ENCODE peak calls at places on chromosomes 5 and 9, in ten cellular contexts. One of them, this sample, is unnamed.
A peak's percentile ranks its signal among the peaks of the same experiment; 100 is the strongest.

GRCh38 chr9:113649054-113649453 is 185.5 kb downstream of the RGS3 start:
- DNase-seq in NCI-H1694 treated with DMSO at 0.1 percent for 48 hours: peak; percentile 45
- DNase-seq in activated effector memory CD4-positive, alpha-beta T cell treated with anti-CD3 and anti-CD28 coated beads, Interleukin-2, amount 50 U/mL, for 16 hours: peak; percentile 22
- DNase-seq in stimulated activated CD4-positive, alpha-beta T cell treated with anti-CD3 and anti-CD28 coated beads, TNF-alpha, amount 100 ng/mL, for 1 hour: no peak
- DNase-seq in RWPE1: no peak
- DNase-seq in left ventricle myocardium inferior: peak; percentile 78
- DNase-seq in upper lobe of left lung: peak; percentile 64
- DNase-seq in AG04449: no peak
- DNase-seq in AG08396: peak; percentile 41
- DNase-seq in WTC11: no peak
- DNase-seq in this sample: peak; percentile 87

GRCh38 chr5:160602744-160603143 is 181.1 kb downstream of the PTTG1 start:
- DNase-seq in NCI-H1694 treated with DMSO at 0.1 percent for 48 hours: no peak
- DNase-seq in AG08396: no peak
- DNase-seq in activated effector memory CD4-positive, alpha-beta T cell treated with anti-CD3 and anti-CD28 coated beads, Interleukin-2, amount 50 U/mL, for 16 hours: no peak
- DNase-seq in AG04449: no peak
- DNase-seq in WTC11: no peak
- DNase-seq in upper lobe of left lung: no peak
- DNase-seq in stimulated activated CD4-positive, alpha-beta T cell treated with anti-CD3 and anti-CD28 coated beads, TNF-alpha, amount 100 ng/mL, for 1 hour: no peak
- DNase-seq in RWPE1: no peak
- DNase-seq in left ventricle myocardium inferior: no peak
- DNase-seq in this sample: no peak

GRCh38 chr5:1975898-1976765 is 93.4 kb upstream of the IRX4 start:
- DNase-seq in WTC11: no peak
- DNase-seq in upper lobe of left lung: no peak
- DNase-seq in NCI-H1694 treated with DMSO at 0.1 percent for 48 hours: no peak
- DNase-seq in activated effector memory CD4-positive, alpha-beta T cell treated with anti-CD3 and anti-CD28 coated beads, Interleukin-2, amount 50 U/mL, for 16 hours: no peak
- DNase-seq in RWPE1: no peak
- DNase-seq in AG08396: no peak
- DNase-seq in left ventricle myocardium inferior: no peak
- DNase-seq in AG04449: no peak
- DNase-seq in stimulated activated CD4-positive, alpha-beta T cell treated with anti-CD3 and anti-CD28 coated beads, TNF-alpha, amount 100 ng/mL, for 1 hour: no peak
- DNase-seq in this sample: no peak

GRCh38 chr9:27851858-27852257 is 278.6 kb upstream of the C9orf72 start:
- DNase-seq in AG04449: no peak
- DNase-seq in upper lobe of left lung: no peak
- DNase-seq in stimulated activated CD4-positive, alpha-beta T cell treated with anti-CD3 and anti-CD28 coated beads, TNF-alpha, amount 100 ng/mL, for 1 hour: no peak
- DNase-seq in activated effector memory CD4-positive, alpha-beta T cell treated with anti-CD3 and anti-CD28 coated beads, Interleukin-2, amount 50 U/mL, for 16 hours: no peak
- DNase-seq in WTC11: no peak
- DNase-seq in left ventricle myocardium inferior: no peak
- DNase-seq in NCI-H1694 treated with DMSO at 0.1 percent for 48 hours: no peak
- DNase-seq in RWPE1: no peak
- DNase-seq in AG08396: no peak
- DNase-seq in this sample: no peak

GRCh38 chr9:12204512-12204911 is 488.7 kb upstream of the TYRP1 start:
- DNase-seq in stimulated activated CD4-positive, alpha-beta T cell treated with anti-CD3 and anti-CD28 coated beads, TNF-alpha, amount 100 ng/mL, for 1 hour: no peak
- DNase-seq in AG08396: no peak
- DNase-seq in AG04449: no peak
- DNase-seq in RWPE1: no peak
- DNase-seq in WTC11: no peak
- DNase-seq in activated effector memory CD4-positive, alpha-beta T cell treated with anti-CD3 and anti-CD28 coated beads, Interleukin-2, amount 50 U/mL, for 16 hours: no peak
- DNase-seq in left ventricle myocardium inferior: no peak
- DNase-seq in NCI-H1694 treated with DMSO at 0.1 percent for 48 hours: no peak
- DNase-seq in upper lobe of left lung: no peak
- DNase-seq in this sample: no peak

GRCh38 chr5:41637424-41637823 is 127.0 kb upstream of the PLCXD3 start:
- DNase-seq in NCI-H1694 treated with DMSO at 0.1 percent for 48 hours: no peak
- DNase-seq in upper lobe of left lung: no peak
- DNase-seq in stimulated activated CD4-positive, alpha-beta T cell treated with anti-CD3 and anti-CD28 coated beads, TNF-alpha, amount 100 ng/mL, for 1 hour: no peak
- DNase-seq in WTC11: peak; percentile 21
- DNase-seq in AG04449: no peak
- DNase-seq in left ventricle myocardium inferior: no peak
- DNase-seq in RWPE1: no peak
- DNase-seq in activated effector memory CD4-positive, alpha-beta T cell treated with anti-CD3 and anti-CD28 coated beads, Interleukin-2, amount 50 U/mL, for 16 hours: no peak
- DNase-seq in AG08396: no peak
- DNase-seq in this sample: no peak

GRCh38 chr5:176424181-176424580 is 7.8 kb upstream of the CLTB start:
- DNase-seq in AG08396: no peak
- DNase-seq in WTC11: no peak
- DNase-seq in activated effector memory CD4-positive, alpha-beta T cell treated with anti-CD3 and anti-CD28 coated beads, Interleukin-2, amount 50 U/mL, for 16 hours: no peak
- DNase-seq in AG04449: no peak
- DNase-seq in stimulated activated CD4-positive, alpha-beta T cell treated with anti-CD3 and anti-CD28 coated beads, TNF-alpha, amount 100 ng/mL, for 1 hour: no peak
- DNase-seq in NCI-H1694 treated with DMSO at 0.1 percent for 48 hours: no peak
- DNase-seq in left ventricle myocardium inferior: no peak
- DNase-seq in RWPE1: no peak
- DNase-seq in upper lobe of left lung: no peak
- DNase-seq in this sample: no peak

GRCh38 chr5:138336952-138337684 is 948 bp upstream of the FAM53C start:
- DNase-seq in AG04449: no peak
- DNase-seq in NCI-H1694 treated with DMSO at 0.1 percent for 48 hours: no peak
- DNase-seq in AG08396: peak; percentile 73
- DNase-seq in RWPE1: peak; percentile 93
- DNase-seq in activated effector memory CD4-positive, alpha-beta T cell treated with anti-CD3 and anti-CD28 coated beads, Interleukin-2, amount 50 U/mL, for 16 hours: no peak
- DNase-seq in WTC11: peak; percentile 77
- DNase-seq in stimulated activated CD4-positive, alpha-beta T cell treated with anti-CD3 and anti-CD28 coated beads, TNF-alpha, amount 100 ng/mL, for 1 hour: peak; percentile 27
- DNase-seq in left ventricle myocardium inferior: peak; percentile 80
- DNase-seq in upper lobe of left lung: no peak
- DNase-seq in this sample: peak; percentile 82

GRCh38 chr5:136686192-136686872 is 321.0 kb upstream of the TRPC7 start:
- DNase-seq in AG04449: no peak
- DNase-seq in WTC11: peak; percentile 27
- DNase-seq in RWPE1: peak; percentile 10
- DNase-seq in activated effector memory CD4-positive, alpha-beta T cell treated with anti-CD3 and anti-CD28 coated beads, Interleukin-2, amount 50 U/mL, for 16 hours: no peak
- DNase-seq in left ventricle myocardium inferior: no peak
- DNase-seq in upper lobe of left lung: no peak
- DNase-seq in NCI-H1694 treated with DMSO at 0.1 percent for 48 hours: no peak
- DNase-seq in AG08396: no peak
- DNase-seq in stimulated activated CD4-positive, alpha-beta T cell treated with anti-CD3 and anti-CD28 coated beads, TNF-alpha, amount 100 ng/mL, for 1 hour: no peak
- DNase-seq in this sample: peak; percentile 37

GRCh38 chr9:536597-537511 is 304.6 kb upstream of the DMRT1 start:
- DNase-seq in WTC11: no peak
- DNase-seq in stimulated activated CD4-positive, alpha-beta T cell treated with anti-CD3 and anti-CD28 coated beads, TNF-alpha, amount 100 ng/mL, for 1 hour: no peak
- DNase-seq in NCI-H1694 treated with DMSO at 0.1 percent for 48 hours: peak; percentile 69
- DNase-seq in AG04449: no peak
- DNase-seq in left ventricle myocardium inferior: no peak
- DNase-seq in upper lobe of left lung: no peak
- DNase-seq in AG08396: no peak
- DNase-seq in activated effector memory CD4-positive, alpha-beta T cell treated with anti-CD3 and anti-CD28 coated beads, Interleukin-2, amount 50 U/mL, for 16 hours: no peak
- DNase-seq in RWPE1: no peak
- DNase-seq in this sample: no peak

GRCh38 chr5:75992677-75993582 is 90.3 kb upstream of the SV2C start:
- DNase-seq in left ventricle myocardium inferior: no peak
- DNase-seq in stimulated activated CD4-positive, alpha-beta T cell treated with anti-CD3 and anti-CD28 coated beads, TNF-alpha, amount 100 ng/mL, for 1 hour: no peak
- DNase-seq in activated effector memory CD4-positive, alpha-beta T cell treated with anti-CD3 and anti-CD28 coated beads, Interleukin-2, amount 50 U/mL, for 16 hours: no peak
- DNase-seq in upper lobe of left lung: no peak
- DNase-seq in AG04449: no peak
- DNase-seq in WTC11: no peak
- DNase-seq in NCI-H1694 treated with DMSO at 0.1 percent for 48 hours: no peak
- DNase-seq in RWPE1: no peak
- DNase-seq in AG08396: no peak
- DNase-seq in this sample: no peak

GRCh38 chr5:158807-159447 is 32.4 kb upstream of the LRRC14B start:
- DNase-seq in left ventricle myocardium inferior: no peak
- DNase-seq in RWPE1: no peak
- DNase-seq in AG04449: no peak
- DNase-seq in AG08396: no peak
- DNase-seq in activated effector memory CD4-positive, alpha-beta T cell treated with anti-CD3 and anti-CD28 coated beads, Interleukin-2, amount 50 U/mL, for 16 hours: peak; percentile 22
- DNase-seq in stimulated activated CD4-positive, alpha-beta T cell treated with anti-CD3 and anti-CD28 coated beads, TNF-alpha, amount 100 ng/mL, for 1 hour: no peak
- DNase-seq in NCI-H1694 treated with DMSO at 0.1 percent for 48 hours: no peak
- DNase-seq in upper lobe of left lung: no peak
- DNase-seq in WTC11: no peak
- DNase-seq in this sample: no peak

GRCh38 chr5:139955053-139955605 is 88.0 kb downstream of the NRG2 start:
- DNase-seq in AG04449: no peak
- DNase-seq in RWPE1: no peak
- DNase-seq in AG08396: no peak
- DNase-seq in upper lobe of left lung: no peak
- DNase-seq in left ventricle myocardium inferior: no peak
- DNase-seq in NCI-H1694 treated with DMSO at 0.1 percent for 48 hours: no peak
- DNase-seq in activated effector memory CD4-positive, alpha-beta T cell treated with anti-CD3 and anti-CD28 coated beads, Interleukin-2, amount 50 U/mL, for 16 hours: no peak
- DNase-seq in WTC11: no peak
- DNase-seq in stimulated activated CD4-positive, alpha-beta T cell treated with anti-CD3 and anti-CD28 coated beads, TNF-alpha, amount 100 ng/mL, for 1 hour: no peak
- DNase-seq in this sample: no peak

GRCh38 chr5:6714221-6715041 is 1.2 kb downstream of the TENT4A start:
- DNase-seq in NCI-H1694 treated with DMSO at 0.1 percent for 48 hours: no peak
- DNase-seq in stimulated activated CD4-positive, alpha-beta T cell treated with anti-CD3 and anti-CD28 coated beads, TNF-alpha, amount 100 ng/mL, for 1 hour: no peak
- DNase-seq in left ventricle myocardium inferior: peak; percentile 45
- DNase-seq in AG08396: peak; percentile 57
- DNase-seq in activated effector memory CD4-positive, alpha-beta T cell treated with anti-CD3 and anti-CD28 coated beads, Interleukin-2, amount 50 U/mL, for 16 hours: peak; percentile 77
- DNase-seq in RWPE1: peak; percentile 54
- DNase-seq in upper lobe of left lung: peak; percentile 91
- DNase-seq in WTC11: no peak
- DNase-seq in AG04449: no peak
- DNase-seq in this sample: peak; percentile 50

GRCh38 chr9:94909965-94910730 is 183.6 kb downstream of the AOPEP start:
- DNase-seq in WTC11: no peak
- DNase-seq in upper lobe of left lung: no peak
- DNase-seq in RWPE1: no peak
- DNase-seq in AG08396: no peak
- DNase-seq in activated effector memory CD4-positive, alpha-beta T cell treated with anti-CD3 and anti-CD28 coated beads, Interleukin-2, amount 50 U/mL, for 16 hours: no peak
- DNase-seq in stimulated activated CD4-positive, alpha-beta T cell treated with anti-CD3 and anti-CD28 coated beads, TNF-alpha, amount 100 ng/mL, for 1 hour: no peak
- DNase-seq in AG04449: no peak
- DNase-seq in NCI-H1694 treated with DMSO at 0.1 percent for 48 hours: no peak
- DNase-seq in left ventricle myocardium inferior: no peak
- DNase-seq in this sample: no peak

GRCh38 chr5:122490718-122491117 is 178.7 kb downstream of the SNCAIP start:
- DNase-seq in stimulated activated CD4-positive, alpha-beta T cell treated with anti-CD3 and anti-CD28 coated beads, TNF-alpha, amount 100 ng/mL, for 1 hour: no peak
- DNase-seq in AG04449: no peak
- DNase-seq in left ventricle myocardium inferior: no peak
- DNase-seq in activated effector memory CD4-positive, alpha-beta T cell treated with anti-CD3 and anti-CD28 coated beads, Interleukin-2, amount 50 U/mL, for 16 hours: no peak
- DNase-seq in NCI-H1694 treated with DMSO at 0.1 percent for 48 hours: no peak
- DNase-seq in AG08396: no peak
- DNase-seq in RWPE1: no peak
- DNase-seq in upper lobe of left lung: no peak
- DNase-seq in WTC11: no peak
- DNase-seq in this sample: no peak

GRCh38 chr9:22049411-22049810 is 40.3 kb upstream of the CDKN2B start:
- DNase-seq in upper lobe of left lung: no peak
- DNase-seq in stimulated activated CD4-positive, alpha-beta T cell treated with anti-CD3 and anti-CD28 coated beads, TNF-alpha, amount 100 ng/mL, for 1 hour: no peak
- DNase-seq in RWPE1: no peak
- DNase-seq in WTC11: no peak
- DNase-seq in AG04449: no peak
- DNase-seq in NCI-H1694 treated with DMSO at 0.1 percent for 48 hours: no peak
- DNase-seq in activated effector memory CD4-positive, alpha-beta T cell treated with anti-CD3 and anti-CD28 coated beads, Interleukin-2, amount 50 U/mL, for 16 hours: no peak
- DNase-seq in left ventricle myocardium inferior: no peak
- DNase-seq in AG08396: no peak
- DNase-seq in this sample: no peak

GRCh38 chr9:84062538-84062937 is 81.9 kb downstream of the RMI1 start:
- DNase-seq in left ventricle myocardium inferior: peak; percentile 64
- DNase-seq in stimulated activated CD4-positive, alpha-beta T cell treated with anti-CD3 and anti-CD28 coated beads, TNF-alpha, amount 100 ng/mL, for 1 hour: no peak
- DNase-seq in AG08396: no peak
- DNase-seq in activated effector memory CD4-positive, alpha-beta T cell treated with anti-CD3 and anti-CD28 coated beads, Interleukin-2, amount 50 U/mL, for 16 hours: no peak
- DNase-seq in AG04449: no peak
- DNase-seq in upper lobe of left lung: no peak
- DNase-seq in WTC11: no peak
- DNase-seq in NCI-H1694 treated with DMSO at 0.1 percent for 48 hours: no peak
- DNase-seq in RWPE1: no peak
- DNase-seq in this sample: peak; percentile 61

GRCh38 chr5:74685979-74686631 is 1.1 kb downstream of the HEXB start:
- DNase-seq in RWPE1: peak; percentile 17
- DNase-seq in WTC11: no peak
- DNase-seq in upper lobe of left lung: no peak
- DNase-seq in NCI-H1694 treated with DMSO at 0.1 percent for 48 hours: no peak
- DNase-seq in left ventricle myocardium inferior: no peak
- DNase-seq in activated effector memory CD4-positive, alpha-beta T cell treated with anti-CD3 and anti-CD28 coated beads, Interleukin-2, amount 50 U/mL, for 16 hours: no peak
- DNase-seq in AG04449: no peak
- DNase-seq in AG08396: no peak
- DNase-seq in stimulated activated CD4-positive, alpha-beta T cell treated with anti-CD3 and anti-CD28 coated beads, TNF-alpha, amount 100 ng/mL, for 1 hour: no peak
- DNase-seq in this sample: no peak

GRCh38 chr5:157342822-157343402 is 77.0 kb downstream of the CYFIP2 start:
- DNase-seq in RWPE1: peak; percentile 64
- DNase-seq in AG04449: no peak
- DNase-seq in NCI-H1694 treated with DMSO at 0.1 percent for 48 hours: no peak
- DNase-seq in upper lobe of left lung: peak; percentile 9
- DNase-seq in activated effector memory CD4-positive, alpha-beta T cell treated with anti-CD3 and anti-CD28 coated beads, Interleukin-2, amount 50 U/mL, for 16 hours: peak; percentile 75
- DNase-seq in left ventricle myocardium inferior: no peak
- DNase-seq in WTC11: peak; percentile 66
- DNase-seq in AG08396: peak; percentile 48
- DNase-seq in stimulated activated CD4-positive, alpha-beta T cell treated with anti-CD3 and anti-CD28 coated beads, TNF-alpha, amount 100 ng/mL, for 1 hour: no peak
- DNase-seq in this sample: peak; percentile 52

GRCh38 chr5:91443028-91443427 is 59.9 kb upstream of the ARRDC3 start:
- DNase-seq in upper lobe of left lung: no peak
- DNase-seq in AG08396: peak; percentile 35
- DNase-seq in RWPE1: no peak
- DNase-seq in NCI-H1694 treated with DMSO at 0.1 percent for 48 hours: no peak
- DNase-seq in stimulated activated CD4-positive, alpha-beta T cell treated with anti-CD3 and anti-CD28 coated beads, TNF-alpha, amount 100 ng/mL, for 1 hour: no peak
- DNase-seq in activated effector memory CD4-positive, alpha-beta T cell treated with anti-CD3 and anti-CD28 coated beads, Interleukin-2, amount 50 U/mL, for 16 hours: no peak
- DNase-seq in WTC11: no peak
- DNase-seq in AG04449: peak; percentile 33
- DNase-seq in left ventricle myocardium inferior: no peak
- DNase-seq in this sample: no peak

GRCh38 chr9:107131108-107131799 is 151.8 kb upstream of the RAD23B start:
- DNase-seq in NCI-H1694 treated with DMSO at 0.1 percent for 48 hours: no peak
- DNase-seq in RWPE1: peak; percentile 64
- DNase-seq in upper lobe of left lung: peak; percentile 26
- DNase-seq in WTC11: no peak
- DNase-seq in left ventricle myocardium inferior: no peak
- DNase-seq in stimulated activated CD4-positive, alpha-beta T cell treated with anti-CD3 and anti-CD28 coated beads, TNF-alpha, amount 100 ng/mL, for 1 hour: no peak
- DNase-seq in AG04449: no peak
- DNase-seq in activated effector memory CD4-positive, alpha-beta T cell treated with anti-CD3 and anti-CD28 coated beads, Interleukin-2, amount 50 U/mL, for 16 hours: no peak
- DNase-seq in AG08396: no peak
- DNase-seq in this sample: no peak

GRCh38 chr5:126139773-126140172 is 283.4 kb upstream of the GRAMD2B start:
- DNase-seq in activated effector memory CD4-positive, alpha-beta T cell treated with anti-CD3 and anti-CD28 coated beads, Interleukin-2, amount 50 U/mL, for 16 hours: no peak
- DNase-seq in RWPE1: no peak
- DNase-seq in stimulated activated CD4-positive, alpha-beta T cell treated with anti-CD3 and anti-CD28 coated beads, TNF-alpha, amount 100 ng/mL, for 1 hour: no peak
- DNase-seq in left ventricle myocardium inferior: no peak
- DNase-seq in NCI-H1694 treated with DMSO at 0.1 percent for 48 hours: no peak
- DNase-seq in AG08396: no peak
- DNase-seq in WTC11: no peak
- DNase-seq in AG04449: no peak
- DNase-seq in upper lobe of left lung: no peak
- DNase-seq in this sample: peak; percentile 2

GRCh38 chr5:88380332-88380731 is 111.7 kb upstream of the TMEM161B start:
- DNase-seq in AG04449: no peak
- DNase-seq in activated effector memory CD4-positive, alpha-beta T cell treated with anti-CD3 and anti-CD28 coated beads, Interleukin-2, amount 50 U/mL, for 16 hours: no peak
- DNase-seq in AG08396: no peak
- DNase-seq in upper lobe of left lung: no peak
- DNase-seq in RWPE1: no peak
- DNase-seq in NCI-H1694 treated with DMSO at 0.1 percent for 48 hours: no peak
- DNase-seq in WTC11: no peak
- DNase-seq in stimulated activated CD4-positive, alpha-beta T cell treated with anti-CD3 and anti-CD28 coated beads, TNF-alpha, amount 100 ng/mL, for 1 hour: no peak
- DNase-seq in left ventricle myocardium inferior: no peak
- DNase-seq in this sample: no peak

GRCh38 chr5:115246361-115246991 is 16.2 kb downstream of the PGGT1B start:
- DNase-seq in AG08396: peak; percentile 32
- DNase-seq in AG04449: no peak
- DNase-seq in WTC11: no peak
- DNase-seq in RWPE1: peak; percentile 55
- DNase-seq in activated effector memory CD4-positive, alpha-beta T cell treated with anti-CD3 and anti-CD28 coated beads, Interleukin-2, amount 50 U/mL, for 16 hours: no peak
- DNase-seq in upper lobe of left lung: no peak
- DNase-seq in left ventricle myocardium inferior: no peak
- DNase-seq in NCI-H1694 treated with DMSO at 0.1 percent for 48 hours: peak; percentile 56
- DNase-seq in stimulated activated CD4-positive, alpha-beta T cell treated with anti-CD3 and anti-CD28 coated beads, TNF-alpha, amount 100 ng/mL, for 1 hour: no peak
- DNase-seq in this sample: no peak